ENCODE peak calls at places on chromosome 3, in ten cellular contexts. One of them, this sample, is unnamed.

GRCh38 chr3:101816215-101817149 is 32.8 kb upstream of the NFKBIZ start:
- DNase-seq in WERI-Rb-1: no peak
- DNase-seq in NB4: no peak
- DNase-seq in cardiac fibroblast: no peak
- DNase-seq in progenitor cell of endocrine pancreas: no peak
- DNase-seq in IMR-90: no peak
- DNase-seq in A549: no peak
- DNase-seq in astrocyte of the spinal cord: peak; percentile 26
- DNase-seq in HFFc6: peak; percentile 54
- DNase-seq in pancreas: no peak
- DNase-seq in this sample: no peak

GRCh38 chr3:150515210-150515609 is 31.1 kb downstream of the SERP1 start:
- DNase-seq in pancreas: no peak
- DNase-seq in HFFc6: no peak
- DNase-seq in IMR-90: no peak
- DNase-seq in astrocyte of the spinal cord: no peak
- DNase-seq in WERI-Rb-1: no peak
- DNase-seq in progenitor cell of endocrine pancreas: no peak
- DNase-seq in cardiac fibroblast: peak; percentile 46
- DNase-seq in A549: no peak
- DNase-seq in NB4: no peak
- DNase-seq in this sample: no peak

GRCh38 chr3:171654809-171655208 is 155.5 kb downstream of the PLD1 start:
- DNase-seq in NB4: no peak
- DNase-seq in cardiac fibroblast: peak; percentile 59
- DNase-seq in astrocyte of the spinal cord: peak; percentile 67
- DNase-seq in pancreas: peak; percentile 16
- DNase-seq in progenitor cell of endocrine pancreas: no peak
- DNase-seq in WERI-Rb-1: no peak
- DNase-seq in HFFc6: no peak
- DNase-seq in IMR-90: peak; percentile 31
- DNase-seq in A549: no peak
- DNase-seq in this sample: no peak

GRCh38 chr3:146638718-146639117 is 33.6 kb upstream of the PLSCR5 start:
- DNase-seq in NB4: no peak
- DNase-seq in cardiac fibroblast: no peak
- DNase-seq in progenitor cell of endocrine pancreas: no peak
- DNase-seq in A549: peak; percentile 3
- DNase-seq in pancreas: no peak
- DNase-seq in IMR-90: no peak
- DNase-seq in astrocyte of the spinal cord: no peak
- DNase-seq in HFFc6: no peak
- DNase-seq in WERI-Rb-1: no peak
- DNase-seq in this sample: no peak

GRCh38 chr3:160806686-160807085 is 50.7 kb downstream of the PPM1L start:
- DNase-seq in IMR-90: no peak
- DNase-seq in pancreas: no peak
- DNase-seq in progenitor cell of endocrine pancreas: no peak
- DNase-seq in A549: no peak
- DNase-seq in HFFc6: no peak
- DNase-seq in WERI-Rb-1: no peak
- DNase-seq in NB4: no peak
- DNase-seq in cardiac fibroblast: no peak
- DNase-seq in astrocyte of the spinal cord: no peak
- DNase-seq in this sample: no peak

GRCh38 chr3:147384210-147385058 is 21.9 kb downstream of the ZIC4 start:
- DNase-seq in astrocyte of the spinal cord: no peak
- DNase-seq in cardiac fibroblast: no peak
- DNase-seq in pancreas: no peak
- DNase-seq in progenitor cell of endocrine pancreas: no peak
- DNase-seq in WERI-Rb-1: no peak
- DNase-seq in HFFc6: no peak
- DNase-seq in NB4: no peak
- DNase-seq in A549: no peak
- DNase-seq in IMR-90: no peak
- DNase-seq in this sample: no peak

GRCh38 chr3:22942988-22943387 is 260.1 kb upstream of the UBE2E2 start:
- DNase-seq in NB4: no peak
- DNase-seq in cardiac fibroblast: no peak
- DNase-seq in progenitor cell of endocrine pancreas: no peak
- DNase-seq in IMR-90: no peak
- DNase-seq in A549: no peak
- DNase-seq in astrocyte of the spinal cord: no peak
- DNase-seq in WERI-Rb-1: no peak
- DNase-seq in HFFc6: no peak
- DNase-seq in pancreas: no peak
- DNase-seq in this sample: no peak

GRCh38 chr3:14425574-14426304 is 23.3 kb downstream of the SLC6A6 start:
- DNase-seq in NB4: peak; percentile 89
- DNase-seq in WERI-Rb-1: peak; percentile 68
- DNase-seq in cardiac fibroblast: no peak
- DNase-seq in HFFc6: no peak
- DNase-seq in astrocyte of the spinal cord: no peak
- DNase-seq in progenitor cell of endocrine pancreas: no peak
- DNase-seq in A549: no peak
- DNase-seq in IMR-90: no peak
- DNase-seq in pancreas: no peak
- DNase-seq in this sample: no peak

GRCh38 chr3:177452487-177452886 is 255.2 kb upstream of the TBL1XR1 start:
- DNase-seq in A549: no peak
- DNase-seq in pancreas: no peak
- DNase-seq in WERI-Rb-1: no peak
- DNase-seq in cardiac fibroblast: peak; percentile 98
- DNase-seq in progenitor cell of endocrine pancreas: no peak
- DNase-seq in astrocyte of the spinal cord: peak; percentile 93
- DNase-seq in NB4: peak; percentile 43
- DNase-seq in HFFc6: peak; percentile 77
- DNase-seq in IMR-90: peak; percentile 94
- DNase-seq in this sample: no peak

GRCh38 chr3:10848261-10848660 is 32.2 kb downstream of the SLC6A11 start:
- DNase-seq in NB4: no peak
- DNase-seq in A549: no peak
- DNase-seq in progenitor cell of endocrine pancreas: no peak
- DNase-seq in WERI-Rb-1: no peak
- DNase-seq in HFFc6: no peak
- DNase-seq in cardiac fibroblast: no peak
- DNase-seq in astrocyte of the spinal cord: no peak
- DNase-seq in IMR-90: no peak
- DNase-seq in pancreas: no peak
- DNase-seq in this sample: no peak

GRCh38 chr3:132293231-132293630 is 24.0 kb upstream of the ACP3 start:
- DNase-seq in A549: no peak
- DNase-seq in NB4: peak; percentile 62
- DNase-seq in IMR-90: no peak
- DNase-seq in pancreas: no peak
- DNase-seq in cardiac fibroblast: no peak
- DNase-seq in HFFc6: no peak
- DNase-seq in WERI-Rb-1: no peak
- DNase-seq in astrocyte of the spinal cord: no peak
- DNase-seq in progenitor cell of endocrine pancreas: no peak
- DNase-seq in this sample: no peak

GRCh38 chr3:45241206-45241605 is 15.1 kb upstream of the TMEM158 start:
- DNase-seq in HFFc6: no peak
- DNase-seq in pancreas: no peak
- DNase-seq in astrocyte of the spinal cord: no peak
- DNase-seq in cardiac fibroblast: no peak
- DNase-seq in progenitor cell of endocrine pancreas: no peak
- DNase-seq in A549: no peak
- DNase-seq in NB4: no peak
- DNase-seq in IMR-90: no peak
- DNase-seq in WERI-Rb-1: no peak
- DNase-seq in this sample: no peak

GRCh38 chr3:100001083-100001482 is 113.2 kb downstream of the FILIP1L start:
- DNase-seq in progenitor cell of endocrine pancreas: no peak
- DNase-seq in WERI-Rb-1: no peak
- DNase-seq in astrocyte of the spinal cord: no peak
- DNase-seq in pancreas: no peak
- DNase-seq in cardiac fibroblast: no peak
- DNase-seq in A549: no peak
- DNase-seq in IMR-90: no peak
- DNase-seq in NB4: no peak
- DNase-seq in HFFc6: no peak
- DNase-seq in this sample: no peak

GRCh38 chr3:110341047-110341446 is 730.6 kb upstream of the NECTIN3 start:
- DNase-seq in A549: no peak
- DNase-seq in progenitor cell of endocrine pancreas: no peak
- DNase-seq in HFFc6: peak; percentile 54
- DNase-seq in NB4: no peak
- DNase-seq in WERI-Rb-1: no peak
- DNase-seq in astrocyte of the spinal cord: peak; percentile 35
- DNase-seq in pancreas: no peak
- DNase-seq in IMR-90: peak; percentile 77
- DNase-seq in cardiac fibroblast: peak; percentile 59
- DNase-seq in this sample: no peak

GRCh38 chr3:31157028-31157694 is 262.7 kb upstream of the GADL1 start:
- DNase-seq in A549: no peak
- DNase-seq in WERI-Rb-1: no peak
- DNase-seq in progenitor cell of endocrine pancreas: no peak
- DNase-seq in pancreas: no peak
- DNase-seq in astrocyte of the spinal cord: no peak
- DNase-seq in IMR-90: no peak
- DNase-seq in NB4: peak; percentile 37
- DNase-seq in cardiac fibroblast: no peak
- DNase-seq in HFFc6: no peak
- DNase-seq in this sample: no peak
- TF ChIP-seq CTCF in A549: peak; percentile 14
- TF ChIP-seq CTCF in WERI-Rb-1: no peak
- TF ChIP-seq CTCF in progenitor cell of endocrine pancreas: no peak
- TF ChIP-seq CTCF in pancreas: no peak
- TF ChIP-seq CTCF in astrocyte of the spinal cord: no peak
- TF ChIP-seq CTCF in IMR-90: no peak
- TF ChIP-seq CTCF in NB4: no peak
- TF ChIP-seq CTCF in cardiac fibroblast: no peak
- TF ChIP-seq CTCF in HFFc6: no peak
- TF ChIP-seq CTCF in this sample: no peak

DNA sequence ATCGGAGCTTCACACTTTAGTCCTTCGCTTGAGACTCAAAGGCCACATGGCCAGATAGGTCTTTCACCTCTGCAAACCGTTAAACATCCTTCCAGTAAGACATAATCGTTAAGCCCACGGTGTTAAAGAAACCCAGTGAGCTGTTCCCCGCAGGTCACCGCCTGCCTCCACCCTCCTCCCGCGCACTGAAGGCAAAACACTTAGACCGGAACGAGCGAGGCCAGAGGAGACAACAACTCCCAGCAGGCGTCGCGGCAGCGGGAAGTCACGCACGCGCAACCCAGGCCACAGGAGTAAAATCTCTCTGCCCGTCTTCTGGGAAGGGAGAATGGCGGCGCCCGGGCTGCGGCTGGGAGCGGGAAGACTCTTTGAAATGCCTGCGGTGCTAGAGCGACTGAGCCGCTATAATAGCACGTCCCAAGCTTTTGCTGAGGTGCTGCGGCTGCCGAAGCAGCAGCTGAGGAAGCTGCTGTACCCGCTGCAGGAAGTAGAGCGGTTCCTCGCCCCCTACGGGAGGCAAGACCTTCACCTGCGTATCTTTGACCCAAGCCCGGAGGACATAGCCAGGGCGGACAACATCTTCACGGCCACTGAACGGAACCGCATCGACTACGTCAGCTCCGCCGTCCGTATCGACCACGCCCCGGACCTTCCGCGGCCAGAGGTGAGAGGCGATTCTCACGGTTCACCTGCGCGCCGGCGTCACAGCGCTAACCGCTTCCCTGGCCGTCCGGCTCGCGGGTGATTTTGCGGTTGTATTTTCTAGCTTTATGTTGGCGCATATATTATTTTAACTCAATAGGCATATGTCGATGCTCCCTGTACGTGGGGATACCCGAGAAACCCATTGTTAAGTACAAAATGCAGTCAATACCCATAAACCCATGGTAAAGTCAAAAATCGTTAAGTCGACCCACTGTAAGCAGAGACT is at the start of gene GTPBP8:
- DNase-seq in NB4: peak; percentile 93
- DNase-seq in WERI-Rb-1: peak; percentile 95
- DNase-seq in HFFc6: peak; percentile 78
- DNase-seq in pancreas: peak; percentile 90
- DNase-seq in astrocyte of the spinal cord: peak; percentile 87
- DNase-seq in IMR-90: peak; percentile 84
- DNase-seq in progenitor cell of endocrine pancreas: peak; percentile 80
- DNase-seq in A549: peak; percentile 84
- DNase-seq in cardiac fibroblast: peak; percentile 91
- DNase-seq in this sample: peak; percentile 29
- TF ChIP-seq CTCF in NB4: no peak
- TF ChIP-seq CTCF in WERI-Rb-1: no peak
- TF ChIP-seq CTCF in HFFc6: peak; percentile 27
- TF ChIP-seq CTCF in pancreas: no peak
- TF ChIP-seq CTCF in astrocyte of the spinal cord: no peak
- TF ChIP-seq CTCF in IMR-90: no peak
- TF ChIP-seq CTCF in progenitor cell of endocrine pancreas: no peak
- TF ChIP-seq CTCF in A549: no peak
- TF ChIP-seq CTCF in cardiac fibroblast: peak; percentile 2
- TF ChIP-seq CTCF in this sample: peak; percentile 18

GRCh38 chr3:133644768-133645167 is 17.0 kb downstream of the TOPBP1 start:
- DNase-seq in IMR-90: peak; percentile 93
- DNase-seq in NB4: no peak
- DNase-seq in A549: peak; percentile 30
- DNase-seq in HFFc6: peak; percentile 92
- DNase-seq in pancreas: no peak
- DNase-seq in cardiac fibroblast: peak; percentile 90
- DNase-seq in WERI-Rb-1: no peak
- DNase-seq in astrocyte of the spinal cord: peak; percentile 87
- DNase-seq in progenitor cell of endocrine pancreas: no peak
- DNase-seq in this sample: peak; percentile 76
- TF ChIP-seq CTCF in IMR-90: no peak
- TF ChIP-seq CTCF in NB4: no peak
- TF ChIP-seq CTCF in A549: no peak
- TF ChIP-seq CTCF in HFFc6: no peak
- TF ChIP-seq CTCF in pancreas: no peak
- TF ChIP-seq CTCF in cardiac fibroblast: no peak
- TF ChIP-seq CTCF in WERI-Rb-1: no peak
- TF ChIP-seq CTCF in astrocyte of the spinal cord: no peak
- TF ChIP-seq CTCF in progenitor cell of endocrine pancreas: no peak
- TF ChIP-seq CTCF in this sample: no peak

DNA sequence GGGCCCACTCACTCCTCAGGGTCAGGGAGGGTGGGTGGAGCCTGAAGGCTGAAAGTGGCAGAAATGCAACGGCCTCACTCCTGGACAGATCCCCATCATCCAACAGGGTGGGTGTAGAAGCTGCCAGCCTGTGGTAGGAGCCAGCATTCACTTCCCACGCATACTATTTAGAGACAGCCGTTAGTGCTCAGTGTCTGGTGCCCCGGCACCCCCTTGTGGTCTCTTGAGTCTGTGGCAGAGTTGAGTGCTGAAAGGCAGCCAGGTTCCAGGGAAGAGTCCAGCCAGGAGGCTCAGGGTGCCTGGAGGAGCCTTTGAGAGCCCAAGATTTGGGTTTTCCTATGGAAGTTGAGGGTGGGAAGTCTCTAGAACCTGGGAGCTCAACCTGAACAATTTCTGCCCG is 2.1 kb upstream of the GNAT1 start:
- DNase-seq in WERI-Rb-1: peak; percentile 85
- DNase-seq in HFFc6: peak; percentile 79
- DNase-seq in pancreas: peak; percentile 55
- DNase-seq in astrocyte of the spinal cord: peak; percentile 79
- DNase-seq in IMR-90: peak; percentile 79
- DNase-seq in A549: peak; percentile 57
- DNase-seq in progenitor cell of endocrine pancreas: peak; percentile 58
- DNase-seq in cardiac fibroblast: peak; percentile 85
- DNase-seq in NB4: peak; percentile 79
- DNase-seq in this sample: peak; percentile 31
- TF ChIP-seq CTCF in WERI-Rb-1: peak; percentile 85
- TF ChIP-seq CTCF in HFFc6: peak; percentile 90
- TF ChIP-seq CTCF in pancreas: peak; percentile 61
- TF ChIP-seq CTCF in astrocyte of the spinal cord: peak; percentile 94
- TF ChIP-seq CTCF in IMR-90: peak; percentile 95
- TF ChIP-seq CTCF in A549: peak; percentile 70
- TF ChIP-seq CTCF in progenitor cell of endocrine pancreas: peak; percentile 81
- TF ChIP-seq CTCF in cardiac fibroblast: peak; percentile 97
- TF ChIP-seq CTCF in NB4: peak; percentile 71
- TF ChIP-seq CTCF in this sample: peak; percentile 94